ENCODE peak calls at places on chromosome 16, in eight cellular contexts. One of them, this sample, is unnamed.

GRCh38 chr16:88421871-88422433 is 31.1 kb upstream of the ZFPM1 start:
- DNase-seq in chondrocyte: no peak
- DNase-seq in fibroblast of lung: no peak
- DNase-seq in endothelial cell of umbilical vein: no peak
- DNase-seq in SK-N-SH: no peak
- DNase-seq in B cell: no peak
- DNase-seq in cardiac muscle cell: no peak
- DNase-seq in neural progenitor cell: no peak
- DNase-seq in this sample: no peak

GRCh38 chr16:55297062-55297909 is 26.7 kb upstream of the IRX6 start:
- DNase-seq in fibroblast of lung: no peak
- DNase-seq in B cell: no peak
- DNase-seq in cardiac muscle cell: no peak
- DNase-seq in chondrocyte: no peak
- DNase-seq in SK-N-SH: no peak
- DNase-seq in endothelial cell of umbilical vein: no peak
- DNase-seq in neural progenitor cell: no peak
- DNase-seq in this sample: no peak

GRCh38 chr16:21946889-21947635 is 6.1 kb upstream of the UQCRC2 start:
- DNase-seq in chondrocyte: no peak
- DNase-seq in B cell: no peak
- DNase-seq in neural progenitor cell: no peak
- DNase-seq in fibroblast of lung: no peak
- DNase-seq in SK-N-SH: no peak
- DNase-seq in endothelial cell of umbilical vein: no peak
- DNase-seq in cardiac muscle cell: no peak
- DNase-seq in this sample: no peak

GRCh38 chr16:87201052-87201451 is 116.1 kb downstream of the C16orf95 start:
- DNase-seq in fibroblast of lung: peak; percentile 99
- DNase-seq in neural progenitor cell: no peak
- DNase-seq in chondrocyte: no peak
- DNase-seq in cardiac muscle cell: peak; percentile 99
- DNase-seq in B cell: no peak
- DNase-seq in endothelial cell of umbilical vein: peak; percentile 34
- DNase-seq in SK-N-SH: no peak
- DNase-seq in this sample: no peak

GRCh38 chr16:72094266-72094610 is 591 bp downstream of the DHX38 start:
- DNase-seq in fibroblast of lung: no peak
- DNase-seq in neural progenitor cell: peak; percentile 62
- DNase-seq in B cell: no peak
- DNase-seq in chondrocyte: no peak
- DNase-seq in cardiac muscle cell: no peak
- DNase-seq in SK-N-SH: no peak
- DNase-seq in endothelial cell of umbilical vein: no peak
- DNase-seq in this sample: no peak

GRCh38 chr16:88943741-88944140 is 33.3 kb downstream of the CBFA2T3 start:
- DNase-seq in neural progenitor cell: no peak
- DNase-seq in SK-N-SH: no peak
- DNase-seq in fibroblast of lung: no peak
- DNase-seq in cardiac muscle cell: no peak
- DNase-seq in chondrocyte: no peak
- DNase-seq in B cell: no peak
- DNase-seq in endothelial cell of umbilical vein: no peak
- DNase-seq in this sample: no peak

GRCh38 chr16:89324056-89325010 is 106.8 kb downstream of the ZNF778 start:
- DNase-seq in cardiac muscle cell: peak; percentile 60
- DNase-seq in neural progenitor cell: no peak
- DNase-seq in fibroblast of lung: peak; percentile 69
- DNase-seq in chondrocyte: peak; percentile 75
- DNase-seq in B cell: no peak
- DNase-seq in endothelial cell of umbilical vein: no peak
- DNase-seq in SK-N-SH: no peak
- DNase-seq in this sample: no peak

GRCh38 chr16:4392382-4393242 is 21.0 kb downstream of the VASN start:
- DNase-seq in fibroblast of lung: peak; percentile 57
- DNase-seq in neural progenitor cell: peak; percentile 68
- DNase-seq in SK-N-SH: peak; percentile 94
- DNase-seq in chondrocyte: peak; percentile 83
- DNase-seq in B cell: no peak
- DNase-seq in endothelial cell of umbilical vein: no peak
- DNase-seq in cardiac muscle cell: peak; percentile 86
- DNase-seq in this sample: no peak

GRCh38 chr16:68313116-68313515 is 2.3 kb downstream of the PRMT7 start:
- DNase-seq in fibroblast of lung: no peak
- DNase-seq in SK-N-SH: no peak
- DNase-seq in cardiac muscle cell: no peak
- DNase-seq in B cell: no peak
- DNase-seq in chondrocyte: no peak
- DNase-seq in endothelial cell of umbilical vein: no peak
- DNase-seq in neural progenitor cell: no peak
- DNase-seq in this sample: no peak

GRCh38 chr16:57697896-57698537 is 3.4 kb downstream of the DRC7 start:
- DNase-seq in fibroblast of lung: no peak
- DNase-seq in chondrocyte: no peak
- DNase-seq in B cell: no peak
- DNase-seq in endothelial cell of umbilical vein: no peak
- DNase-seq in neural progenitor cell: no peak
- DNase-seq in SK-N-SH: no peak
- DNase-seq in cardiac muscle cell: no peak
- DNase-seq in this sample: no peak

GRCh38 chr16:71709231-71709781 is 15.2 kb downstream of the PHLPP2 start:
- DNase-seq in SK-N-SH: no peak
- DNase-seq in cardiac muscle cell: peak; percentile 37
- DNase-seq in fibroblast of lung: peak; percentile 34
- DNase-seq in B cell: no peak
- DNase-seq in chondrocyte: no peak
- DNase-seq in endothelial cell of umbilical vein: peak; percentile 50
- DNase-seq in neural progenitor cell: no peak
- DNase-seq in this sample: no peak

GRCh38 chr16:9192746-9193145 is 101.3 kb downstream of the HAPSTR1 start:
- DNase-seq in B cell: no peak
- DNase-seq in chondrocyte: no peak
- DNase-seq in SK-N-SH: no peak
- DNase-seq in neural progenitor cell: no peak
- DNase-seq in endothelial cell of umbilical vein: no peak
- DNase-seq in fibroblast of lung: no peak
- DNase-seq in cardiac muscle cell: no peak
- DNase-seq in this sample: no peak

GRCh38 chr16:51592535-51592934 is 441.5 kb upstream of the SALL1 start:
- DNase-seq in SK-N-SH: no peak
- DNase-seq in fibroblast of lung: no peak
- DNase-seq in endothelial cell of umbilical vein: no peak
- DNase-seq in chondrocyte: no peak
- DNase-seq in cardiac muscle cell: no peak
- DNase-seq in neural progenitor cell: peak; percentile 13
- DNase-seq in B cell: no peak
- DNase-seq in this sample: no peak

GRCh38 chr16:19481291-19481690 is 40.6 kb downstream of the GDE1 start:
- DNase-seq in chondrocyte: no peak
- DNase-seq in endothelial cell of umbilical vein: no peak
- DNase-seq in SK-N-SH: no peak
- DNase-seq in neural progenitor cell: no peak
- DNase-seq in cardiac muscle cell: peak; percentile 15
- DNase-seq in B cell: no peak
- DNase-seq in fibroblast of lung: no peak
- DNase-seq in this sample: no peak

GRCh38 chr16:66660422-66661209 is 35.9 kb downstream of the CMTM4 start:
- DNase-seq in B cell: no peak
- DNase-seq in neural progenitor cell: peak; percentile 75
- DNase-seq in SK-N-SH: peak; percentile 72
- DNase-seq in cardiac muscle cell: peak; percentile 88
- DNase-seq in chondrocyte: no peak
- DNase-seq in fibroblast of lung: peak; percentile 74
- DNase-seq in endothelial cell of umbilical vein: peak; percentile 90
- DNase-seq in this sample: peak; percentile 58
- TF ChIP-seq CTCF in B cell: no peak
- TF ChIP-seq CTCF in neural progenitor cell: peak; percentile 15
- TF ChIP-seq CTCF in SK-N-SH: peak; percentile 48
- TF ChIP-seq CTCF in cardiac muscle cell: peak; percentile 46
- TF ChIP-seq CTCF in chondrocyte: peak; percentile 68
- TF ChIP-seq CTCF in fibroblast of lung: peak; percentile 32
- TF ChIP-seq CTCF in endothelial cell of umbilical vein: peak; percentile 25
- TF ChIP-seq CTCF in this sample: peak; percentile 22

GRCh38 chr16:70331091-70331490 is 15.6 kb upstream of the DDX19A start:
- DNase-seq in cardiac muscle cell: no peak
- DNase-seq in fibroblast of lung: no peak
- DNase-seq in neural progenitor cell: no peak
- DNase-seq in B cell: no peak
- DNase-seq in endothelial cell of umbilical vein: no peak
- DNase-seq in SK-N-SH: no peak
- DNase-seq in chondrocyte: no peak
- DNase-seq in this sample: no peak

DNA sequence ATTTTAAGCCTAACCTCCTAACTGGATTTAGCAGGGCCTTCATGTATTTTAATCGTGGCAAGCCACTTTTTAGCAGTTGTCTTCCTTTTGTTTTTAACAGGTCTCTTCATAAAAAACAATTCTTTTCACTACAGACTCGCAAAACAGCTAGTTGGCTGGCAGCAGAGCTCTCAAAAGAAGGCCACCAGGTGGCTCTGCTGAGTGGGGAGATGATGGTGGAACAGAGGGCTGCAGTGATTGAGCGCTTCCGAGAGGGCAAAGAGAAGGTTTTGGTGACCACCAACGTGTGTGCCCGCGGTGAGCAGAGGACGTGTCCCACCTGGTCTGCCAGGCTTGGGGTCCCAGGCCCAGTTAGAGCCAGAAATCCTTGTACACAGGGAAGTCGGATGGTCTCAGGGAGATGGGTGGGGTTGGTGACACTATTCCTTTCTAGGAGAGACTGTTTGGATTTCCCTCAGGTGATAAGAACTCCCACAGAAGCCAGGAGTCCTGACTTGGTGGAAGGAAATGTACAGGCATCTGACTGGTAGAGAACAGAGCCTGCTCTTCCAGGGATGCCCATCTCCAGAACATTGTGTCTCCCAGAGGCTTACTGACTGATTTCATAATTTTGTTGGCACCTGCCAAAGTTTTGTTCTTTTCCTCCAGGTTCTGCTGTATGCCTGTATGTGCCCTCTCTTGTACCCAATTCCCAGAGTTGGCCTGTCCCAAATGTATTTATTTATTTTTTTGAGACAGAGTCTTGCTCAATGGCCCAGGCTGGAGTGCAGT is 14.9 kb upstream of the DDX19A start:
- DNase-seq in chondrocyte: no peak
- DNase-seq in endothelial cell of umbilical vein: no peak
- DNase-seq in B cell: no peak
- DNase-seq in SK-N-SH: no peak
- DNase-seq in fibroblast of lung: peak; percentile 9
- DNase-seq in neural progenitor cell: peak; percentile 18
- DNase-seq in cardiac muscle cell: peak; percentile 16
- DNase-seq in this sample: no peak
- TF ChIP-seq CTCF in chondrocyte: peak; percentile 77
- TF ChIP-seq CTCF in endothelial cell of umbilical vein: peak; percentile 48
- TF ChIP-seq CTCF in B cell: peak; percentile 46
- TF ChIP-seq CTCF in SK-N-SH: peak; percentile 61
- TF ChIP-seq CTCF in fibroblast of lung: peak; percentile 36
- TF ChIP-seq CTCF in neural progenitor cell: peak; percentile 58
- TF ChIP-seq CTCF in cardiac muscle cell: peak; percentile 56
- TF ChIP-seq CTCF in this sample: peak; percentile 28

GRCh38 chr16:85527767-85528297 is 85.3 kb upstream of the GSE1 start:
- DNase-seq in B cell: no peak
- DNase-seq in chondrocyte: no peak
- DNase-seq in cardiac muscle cell: no peak
- DNase-seq in fibroblast of lung: no peak
- DNase-seq in endothelial cell of umbilical vein: no peak
- DNase-seq in SK-N-SH: no peak
- DNase-seq in neural progenitor cell: no peak
- DNase-seq in this sample: no peak

GRCh38 chr16:85528528-85529387 is 84.4 kb upstream of the GSE1 start:
- DNase-seq in neural progenitor cell: no peak
- DNase-seq in endothelial cell of umbilical vein: no peak
- DNase-seq in SK-N-SH: peak; percentile 70
- DNase-seq in fibroblast of lung: no peak
- DNase-seq in chondrocyte: no peak
- DNase-seq in B cell: peak; percentile 72
- DNase-seq in cardiac muscle cell: peak; percentile 25
- DNase-seq in this sample: no peak

GRCh38 chr16:85530370-85530739 is 82.8 kb upstream of the GSE1 start:
- DNase-seq in neural progenitor cell: no peak
- DNase-seq in chondrocyte: no peak
- DNase-seq in fibroblast of lung: no peak
- DNase-seq in cardiac muscle cell: no peak
- DNase-seq in endothelial cell of umbilical vein: no peak
- DNase-seq in B cell: no peak
- DNase-seq in SK-N-SH: no peak
- DNase-seq in this sample: no peak

GRCh38 chr16:85531516-85531915 is 81.6 kb upstream of the GSE1 start:
- DNase-seq in neural progenitor cell: no peak
- DNase-seq in endothelial cell of umbilical vein: peak; percentile 21
- DNase-seq in fibroblast of lung: no peak
- DNase-seq in chondrocyte: no peak
- DNase-seq in B cell: no peak
- DNase-seq in cardiac muscle cell: no peak
- DNase-seq in SK-N-SH: no peak
- DNase-seq in this sample: no peak

DNA sequence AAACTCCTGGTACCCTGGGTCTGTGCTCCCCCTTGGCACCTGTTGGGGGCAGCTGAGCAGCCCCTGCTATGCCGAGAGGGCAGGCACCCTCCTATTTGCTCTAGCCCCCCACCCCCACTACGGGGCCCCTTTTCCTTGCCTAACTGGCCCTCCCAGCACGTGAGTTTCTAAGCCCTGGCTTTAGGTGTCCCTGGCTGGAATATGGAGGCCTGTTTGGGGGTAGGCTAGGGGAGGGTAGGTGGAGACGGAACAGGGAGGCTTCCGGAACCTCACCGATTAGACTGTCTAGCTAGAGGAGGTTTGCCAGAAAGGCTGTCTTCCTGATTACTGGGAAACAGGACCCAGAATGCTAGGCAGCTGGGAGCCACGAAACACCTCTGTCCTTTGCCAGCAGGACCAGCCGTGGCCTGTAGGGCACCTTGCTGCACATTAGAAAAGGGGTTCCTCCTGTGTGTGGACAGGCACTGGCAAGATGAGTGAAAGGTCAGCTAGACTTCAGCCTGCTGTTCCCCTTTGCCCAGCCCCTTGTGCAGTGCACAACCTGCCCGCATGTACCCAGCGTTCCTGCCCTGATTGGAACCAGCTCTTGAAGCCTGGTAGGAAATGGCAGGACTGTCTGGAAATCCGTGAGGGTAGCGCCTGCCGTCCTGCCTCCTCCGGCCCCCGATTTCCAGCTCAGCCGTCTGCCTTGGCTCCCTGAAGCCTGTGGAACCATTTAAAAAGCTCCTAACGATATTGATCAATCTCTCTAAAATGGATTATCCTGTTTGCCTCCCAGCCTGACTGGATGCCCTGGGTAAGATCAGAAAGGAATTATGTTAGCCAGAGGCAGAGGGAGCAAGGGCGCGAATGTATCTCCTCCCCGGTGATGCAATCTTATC is 83.4 kb upstream of the GSE1 start:
- DNase-seq in cardiac muscle cell: no peak
- DNase-seq in neural progenitor cell: no peak
- DNase-seq in endothelial cell of umbilical vein: no peak
- DNase-seq in B cell: no peak
- DNase-seq in chondrocyte: no peak
- DNase-seq in SK-N-SH: peak; percentile 73
- DNase-seq in fibroblast of lung: no peak
- DNase-seq in this sample: no peak
- TF ChIP-seq CTCF in cardiac muscle cell: no peak
- TF ChIP-seq CTCF in neural progenitor cell: no peak
- TF ChIP-seq CTCF in endothelial cell of umbilical vein: no peak
- TF ChIP-seq CTCF in B cell: no peak
- TF ChIP-seq CTCF in chondrocyte: no peak
- TF ChIP-seq CTCF in SK-N-SH: no peak
- TF ChIP-seq CTCF in fibroblast of lung: no peak
- TF ChIP-seq CTCF in this sample: no peak

GRCh38 chr16:66588981-66589713 is 9.9 kb downstream of the CMTM2 start:
- DNase-seq in SK-N-SH: no peak
- DNase-seq in endothelial cell of umbilical vein: peak; percentile 45
- DNase-seq in fibroblast of lung: peak; percentile 40
- DNase-seq in chondrocyte: no peak
- DNase-seq in B cell: peak; percentile 71
- DNase-seq in cardiac muscle cell: peak; percentile 44
- DNase-seq in neural progenitor cell: peak; percentile 50
- DNase-seq in this sample: peak; percentile 85
- TF ChIP-seq CTCF in SK-N-SH: peak; percentile 58
- TF ChIP-seq CTCF in endothelial cell of umbilical vein: peak; percentile 76
- TF ChIP-seq CTCF in fibroblast of lung: peak; percentile 41
- TF ChIP-seq CTCF in chondrocyte: peak; percentile 68
- TF ChIP-seq CTCF in B cell: peak; percentile 83
- TF ChIP-seq CTCF in cardiac muscle cell: peak; percentile 65
- TF ChIP-seq CTCF in neural progenitor cell: peak; percentile 56
- TF ChIP-seq CTCF in this sample: peak; percentile 97

This sample was measured in CD14-positive monocyte.